ENCODE peak calls at places on chromosomes 5 and 9, in six cellular contexts. X is lung, N is PC-3, S is MM.1S, P is MCF 10A, C is neural crest cell. D is an unnamed sample.
A peak's percentile ranks its signal among the peaks of the same experiment; 100 is the strongest.

GRCh38 chr9:89597711-89598707 is 6.8 kb upstream of the GADD45G start:
- DNase-seq in X (peak; percentile 54), N (peak; percentile 71), S (peak; percentile 70), P (peak; percentile 78), C (peak; percentile 57), D (peak; percentile 64)

GRCh38 chr9:136343121-136343883 is 16.0 kb downstream of the GPSM1 start:
- DNase-seq in X (no peak), N (no peak), S (no peak), P (no peak), C (no peak), D (no peak)

GRCh38 chr5:176750144-176750543 is 60.2 kb upstream of the UNC5A start:
- DNase-seq in X (no peak), N (no peak), S (no peak), P (no peak), C (no peak), D (no peak)

GRCh38 chr5:20166496-20166895 is 178.5 kb upstream of the CDH18 start:
- DNase-seq in X (no peak), N (peak; percentile 20), S (no peak), P (no peak), C (no peak), D (no peak)

GRCh38 chr9:110033869-110034268 is 174.1 kb downstream of the C9orf152 start:
- DNase-seq in X (no peak), N (peak; percentile 29), S (no peak), P (no peak), C (no peak), D (no peak)

GRCh38 chr5:73797142-73797530 is 171.1 kb downstream of the ARHGEF28 start:
- DNase-seq in X (no peak), N (no peak), S (no peak), P (no peak), C (no peak), D (no peak)

GRCh38 chr9:136978073-136978864 is 965 bp downstream of the PTGDS start:
- DNase-seq in X (peak; percentile 75), N (peak; percentile 16), S (no peak), P (peak; percentile 29), C (peak; percentile 64), D (peak; percentile 84)

GRCh38 chr5:109911731-109912130 is 222.0 kb downstream of the MAN2A1 start:
- DNase-seq in X (no peak), N (no peak), S (no peak), P (no peak), C (no peak), D (no peak)

GRCh38 chr9:129619787-129620668 is 873 bp downstream of the C9orf50 start:
- DNase-seq in X (no peak), N (no peak), S (no peak), P (peak; percentile 14), C (no peak), D (peak; percentile 58)
- TF ChIP-seq CTCF in X (no peak), N (no peak), S (no peak), P (no peak), C (peak; percentile 40), D (no peak)

DNA sequence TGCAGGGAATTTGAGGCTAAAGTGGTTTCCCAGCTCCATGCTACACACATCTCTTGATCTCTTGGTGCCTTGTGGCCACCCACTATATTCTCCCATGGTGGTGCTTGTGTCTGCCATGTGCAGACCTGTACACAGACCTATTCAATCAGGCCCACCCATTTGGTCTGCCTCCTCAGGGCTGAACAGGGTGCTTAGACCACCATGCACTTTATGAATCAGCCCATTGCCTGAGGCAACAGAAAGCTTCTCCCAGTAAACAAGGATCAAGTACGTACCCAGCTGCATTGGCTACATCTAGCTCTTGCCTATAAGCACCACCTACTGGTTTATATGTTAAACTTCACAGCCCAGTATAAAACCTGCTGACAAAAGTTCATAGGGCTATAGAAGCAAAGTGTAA is 664.3 kb upstream of the EDIL3 start:
- DNase-seq in X (no peak), N (peak; percentile 77), S (peak; percentile 27), P (peak; percentile 3), C (no peak), D (peak; percentile 13)
- TF ChIP-seq CTCF in X (no peak), N (peak; percentile 83), S (peak; percentile 48), P (peak; percentile 14), C (peak; percentile 61), D (peak; percentile 38)

GRCh38 chr5:8394965-8395364 is 526.0 kb downstream of the MTRR start:
- DNase-seq in X (no peak), N (peak; percentile 71), S (no peak), P (peak; percentile 6), C (no peak), D (no peak)
- TF ChIP-seq CTCF in X (no peak), N (peak; percentile 78), S (no peak), P (no peak), C (peak; percentile 22), D (no peak)

GRCh38 chr9:98411981-98412561 is 156.6 kb upstream of the TBC1D2 start:
- DNase-seq in X (no peak), N (no peak), S (no peak), P (no peak), C (no peak), D (no peak)

GRCh38 chr9:98409637-98410173 is 154.3 kb upstream of the TBC1D2 start:
- DNase-seq in X (no peak), N (no peak), S (no peak), P (no peak), C (no peak), D (no peak)

GRCh38 chr9:98406469-98406868 is 151.0 kb upstream of the TBC1D2 start:
- DNase-seq in X (no peak), N (no peak), S (no peak), P (no peak), C (no peak), D (no peak)

GRCh38 chr9:98415782-98416181 is 160.3 kb upstream of the TBC1D2 start:
- DNase-seq in X (no peak), N (no peak), S (no peak), P (no peak), C (no peak), D (no peak)

DNA sequence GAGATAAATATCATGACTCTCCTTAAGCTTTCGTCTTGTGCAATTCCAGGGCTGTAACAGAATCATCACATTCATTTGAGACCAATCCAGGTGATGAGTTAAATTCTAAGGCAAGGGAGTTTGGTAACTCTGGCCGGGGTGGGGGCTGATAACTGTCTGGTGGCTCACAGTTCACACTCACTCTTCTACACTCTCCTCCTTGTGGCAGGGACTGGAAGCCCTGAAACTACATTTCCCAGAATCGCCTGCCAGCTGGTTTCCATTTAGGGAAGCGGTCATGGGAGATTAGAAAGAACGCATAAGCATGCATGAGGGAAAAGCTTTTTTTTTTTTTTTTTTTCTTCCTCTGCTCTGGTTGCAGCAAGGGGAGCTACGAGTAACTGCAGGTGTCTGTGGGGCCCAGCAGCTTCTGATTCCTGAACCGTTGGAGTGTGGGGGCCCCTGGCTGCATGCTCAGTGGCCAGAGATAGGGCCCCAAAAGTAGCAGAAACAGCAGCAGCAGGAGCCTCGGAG is 154.8 kb upstream of the TBC1D2 start:
- DNase-seq in X (no peak), N (no peak), S (no peak), P (peak; percentile 14), C (peak; percentile 12), D (peak; percentile 38)
- TF ChIP-seq CTCF in X (no peak), N (no peak), S (no peak), P (no peak), C (peak; percentile 39), D (peak; percentile 41)

GRCh38 chr5:15496886-15497285 is 3.1 kb upstream of the FBXL7 start:
- DNase-seq in X (no peak), N (no peak), S (no peak), P (no peak), C (no peak), D (no peak)

GRCh38 chr5:15500326-15500958 is 462 bp downstream of the FBXL7 start:
- DNase-seq in X (peak; percentile 49), N (no peak), S (no peak), P (no peak), C (peak; percentile 42), D (peak; percentile 69)

GRCh38 chr5:15502208-15502607 is 2.2 kb downstream of the FBXL7 start:
- DNase-seq in X (no peak), N (no peak), S (peak; percentile 19), P (no peak), C (no peak), D (no peak)

GRCh38 chr5:15499528-15500325 is at the start of gene FBXL7:
- DNase-seq in X (peak; percentile 74), N (peak; percentile 43), S (peak; percentile 92), P (no peak), C (peak; percentile 76), D (peak; percentile 92)

DNA sequence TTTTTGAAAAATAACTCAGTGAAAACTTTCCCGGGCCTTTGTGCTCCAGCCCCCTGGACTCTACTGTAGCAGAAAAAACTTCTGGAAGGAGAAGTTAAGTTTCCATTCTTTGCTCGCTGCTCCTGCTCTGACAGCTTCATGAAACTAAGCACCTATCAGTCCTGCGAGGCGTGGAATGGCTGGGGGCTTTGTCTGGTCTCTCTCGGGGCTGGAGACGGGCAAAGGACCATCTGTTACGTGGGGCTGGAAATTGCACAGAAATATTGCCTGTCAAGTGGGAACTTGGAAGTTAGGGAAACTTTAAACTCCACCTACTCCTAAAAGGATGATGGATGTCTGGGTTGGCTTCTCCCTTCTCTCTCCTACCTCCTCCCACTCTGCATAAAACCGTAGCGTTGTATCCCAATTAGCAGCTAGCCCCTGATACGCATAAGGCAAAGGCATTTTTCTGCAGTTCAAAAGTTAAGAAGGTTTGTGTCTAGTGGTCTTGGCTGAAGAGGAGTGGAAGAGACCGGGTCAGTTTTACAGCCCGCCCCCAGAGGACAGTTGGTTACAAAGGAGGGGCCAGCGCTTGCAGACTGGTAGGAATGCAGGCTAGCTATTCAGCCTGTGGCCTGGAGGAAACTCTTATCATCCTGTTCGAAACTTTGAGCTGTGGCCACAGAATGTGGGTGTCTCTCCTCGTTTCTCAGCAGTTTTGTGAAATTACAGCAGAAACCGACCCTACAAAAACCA is 1.2 kb downstream of the FBXL7 start:
- DNase-seq in X (no peak), N (no peak), S (peak; percentile 90), P (no peak), C (peak; percentile 46), D (peak; percentile 62)
- TF ChIP-seq CTCF in X (no peak), N (no peak), S (peak; percentile 30), P (no peak), C (peak; percentile 37), D (no peak)

D was measured in glutamatergic neuron.